ENCODE peak calls at places on chromosomes 7 and 10, in seven cellular contexts. U, F, Y, W, D, G and J are unnamed samples.

GRCh38 chr7:2520131-2520807 is 695 bp downstream of the LFNG start:
- DNase-seq in U (peak), F (no peak), Y (no peak), W (no peak), D (no peak), G (no peak), J (no peak)

GRCh38 chr7:64999165-65000004 is 7.1 kb downstream of the ERV3-1 start:
- DNase-seq in U (no peak), F (peak), Y (no peak), W (no peak), D (no peak), G (peak), J (no peak)

GRCh38 chr7:105674200-105675030 is 93.1 kb upstream of the EFCAB10 start:
- DNase-seq in U (no peak), F (no peak), Y (no peak), W (no peak), D (no peak), G (no peak), J (no peak)

GRCh38 chr10:22681783-22682183 is 32.6 kb downstream of the PIP4K2A start:
- DNase-seq in U (peak), F (no peak), Y (no peak), W (no peak), D (no peak), G (no peak), J (no peak)

GRCh38 chr10:22624289-22624738 is 90.1 kb downstream of the PIP4K2A start:
- DNase-seq in U (no peak), F (no peak), Y (no peak), W (no peak), D (no peak), G (peak), J (no peak)

GRCh38 chr7:1883031-1883761 is 213.1 kb downstream of the ELFN1 start:
- DNase-seq in U (peak), F (no peak), Y (no peak), W (no peak), D (peak), G (peak), J (no peak)

GRCh38 chr7:124033093-124033806 is 383 bp upstream of the TMEM229A start:
- DNase-seq in U (no peak), F (no peak), Y (no peak), W (peak), D (peak), G (no peak), J (peak)

GRCh38 chr7:142866361-142867096 is 11.7 kb downstream of the EPHB6 start:
- DNase-seq in U (peak), F (no peak), Y (no peak), W (no peak), D (no peak), G (no peak), J (peak)

GRCh38 chr10:93579089-93579488 is 12.6 kb downstream of the FFAR4 start:
- DNase-seq in U (peak), F (no peak), Y (no peak), W (no peak), D (no peak), G (no peak), J (no peak)

GRCh38 chr7:13988765-13989137 is 715 bp downstream of the ETV1 start:
- DNase-seq in U (no peak), F (peak), Y (no peak), W (no peak), D (no peak), G (no peak), J (no peak)

GRCh38 chr10:70699659-70700174 is 27.4 kb downstream of the ADAMTS14 start:
- DNase-seq in U (no peak), F (no peak), Y (no peak), W (no peak), D (no peak), G (no peak), J (no peak)

GRCh38 chr10:18214692-18215563 is 74.7 kb downstream of the CACNB2 start:
- DNase-seq in U (peak), F (peak), Y (no peak), W (no peak), D (no peak), G (no peak), J (peak)

GRCh38 chr7:28579571-28579970 is 167.3 kb downstream of the CREB5 start:
- DNase-seq in U (no peak), F (no peak), Y (no peak), W (no peak), D (no peak), G (no peak), J (no peak)

GRCh38 chr10:122637371-122637770 is 62.3 kb downstream of the C10orf120 start:
- DNase-seq in U (no peak), F (no peak), Y (no peak), W (no peak), D (no peak), G (no peak), J (no peak)

GRCh38 chr10:124681091-124681490 is 63.1 kb downstream of the FAM53B start:
- DNase-seq in U (no peak), F (no peak), Y (no peak), W (no peak), D (no peak), G (no peak), J (no peak)

GRCh38 chr7:2937701-2938513 is 93.8 kb upstream of the GNA12 start:
- DNase-seq in U (no peak), F (no peak), Y (peak), W (no peak), D (peak), G (no peak), J (no peak)

GRCh38 chr10:122127943-122128342 is 139.0 kb downstream of the TACC2 start:
- DNase-seq in U (no peak), F (no peak), Y (no peak), W (no peak), D (no peak), G (no peak), J (no peak)

GRCh38 chr10:97858001-97858439 is 8.4 kb downstream of the GOLGA7B start:
- DNase-seq in U (no peak), F (no peak), Y (no peak), W (no peak), D (no peak), G (no peak), J (no peak)

GRCh38 chr10:77970869-77971803 is 44.6 kb upstream of the DLG5 start:
- DNase-seq in U (peak), F (peak), Y (no peak), W (no peak), D (peak), G (peak), J (no peak)

GRCh38 chr10:5971886-5972285 is 5.5 kb downstream of the IL15RA start:
- DNase-seq in U (no peak), F (no peak), Y (no peak), W (no peak), D (no peak), G (no peak), J (no peak)

GRCh38 chr7:41809487-41810257 is 106.8 kb upstream of the INHBA start:
- DNase-seq in U (no peak), F (no peak), Y (no peak), W (no peak), D (no peak), G (peak), J (no peak)

GRCh38 chr10:12643279-12643678 is 293.9 kb downstream of the CAMK1D start:
- DNase-seq in U (no peak), F (no peak), Y (no peak), W (no peak), D (no peak), G (no peak), J (no peak)

GRCh38 chr10:31664803-31665202 is 263.8 kb downstream of the ARHGAP12 start:
- DNase-seq in U (no peak), F (no peak), Y (no peak), W (no peak), D (no peak), G (no peak), J (no peak)

GRCh38 chr7:114842551-114843065 is 79.3 kb upstream of the MDFIC start:
- DNase-seq in U (no peak), F (no peak), Y (no peak), W (no peak), D (no peak), G (no peak), J (no peak)

GRCh38 chr7:91949221-91950009 is 8.8 kb downstream of the AKAP9 start:
- DNase-seq in U (no peak), F (no peak), Y (no peak), W (no peak), D (no peak), G (no peak), J (no peak)

DNA sequence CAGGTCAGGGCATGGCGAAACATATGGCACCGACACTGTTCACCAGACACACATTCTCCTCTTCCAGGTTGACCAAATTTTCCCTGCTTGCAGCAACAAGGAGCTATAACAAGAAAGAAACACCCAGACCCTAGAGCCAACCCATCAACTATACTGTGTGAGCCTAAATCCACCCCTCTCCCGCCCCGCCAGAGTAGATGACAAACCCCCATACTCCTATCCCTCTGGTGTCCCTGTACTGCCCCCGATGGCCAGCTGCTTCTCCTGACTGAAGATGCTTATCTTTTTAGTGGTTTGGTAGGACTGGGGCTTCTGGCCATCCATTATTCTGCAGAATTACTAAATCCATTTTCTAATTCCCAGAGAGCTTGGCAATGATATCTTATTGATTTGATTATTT is 70.1 kb upstream of the EEPD1 start:
- DNase-seq in U (no peak), F (no peak), Y (no peak), W (no peak), D (no peak), G (no peak), J (no peak)
- TF ChIP-seq CTCF in U (no peak), F (no peak), Y (no peak), W (no peak), D (peak), G (no peak), J (no peak)

DNA sequence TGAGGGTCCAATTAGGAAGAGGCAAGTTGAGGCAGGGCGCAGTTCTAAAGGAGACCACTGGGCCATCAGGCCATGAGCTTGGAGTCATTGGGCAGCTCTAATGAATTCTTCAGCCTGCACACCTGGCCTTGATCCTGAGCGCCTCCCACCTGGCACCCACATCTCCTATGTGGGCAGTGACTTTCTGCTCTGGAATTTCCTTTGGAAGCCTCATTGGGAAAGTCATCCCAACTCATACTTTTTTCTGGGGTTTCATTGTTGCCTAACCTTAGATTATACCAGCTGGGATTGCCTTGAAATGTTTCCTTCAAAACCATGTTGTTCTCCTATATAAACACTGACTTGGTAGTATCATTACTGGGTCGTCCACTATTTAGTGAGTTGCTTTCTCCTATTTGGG is 54.1 kb downstream of the PLPP4 start:
- DNase-seq in U (no peak), F (no peak), Y (no peak), W (no peak), D (no peak), G (peak), J (no peak)
- TF ChIP-seq CTCF in U (no peak), F (no peak), Y (no peak), W (no peak), D (no peak), G (peak), J (no peak)

GRCh38 chr7:104106106-104106505 is 101.7 kb downstream of the ORC5 start:
- DNase-seq in U (no peak), F (no peak), Y (no peak), W (no peak), D (no peak), G (peak), J (no peak)
- TF ChIP-seq CTCF in U (no peak), F (no peak), Y (no peak), W (no peak), D (no peak), G (peak), J (no peak)

DNA sequence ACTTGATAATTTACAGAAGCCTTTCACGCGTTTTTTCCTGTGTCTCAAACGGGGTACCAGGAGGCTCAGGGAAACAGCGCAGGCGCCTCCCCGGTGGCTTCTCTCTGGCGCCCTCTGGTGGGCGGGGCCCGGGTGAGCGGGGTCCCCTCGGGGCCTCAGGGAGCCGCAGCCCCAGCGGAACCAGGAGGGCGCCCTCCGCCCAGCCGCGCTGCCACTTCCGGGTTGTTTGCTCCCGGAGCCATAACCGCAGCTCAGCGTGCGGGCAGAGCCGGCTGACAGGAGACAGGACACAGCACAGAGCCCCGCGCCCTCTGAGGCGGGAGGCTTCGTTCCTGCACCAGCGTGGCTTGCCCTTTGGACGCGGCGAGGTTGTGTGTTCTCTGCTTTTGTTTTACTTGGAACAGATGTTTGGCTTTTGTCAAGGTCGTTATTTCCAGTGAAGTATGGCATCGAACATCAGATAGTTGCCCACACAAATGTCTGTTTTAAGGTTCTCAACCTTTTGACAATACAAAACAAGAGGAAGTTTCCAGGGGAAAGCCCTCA is 6.9 kb upstream of the CYP2E1 start:
- DNase-seq in U (peak), F (peak), Y (peak), W (no peak), D (no peak), G (no peak), J (no peak)
- TF ChIP-seq CTCF in U (peak), F (peak), Y (peak), W (peak), D (peak), G (peak), J (no peak)